ENCODE peak calls at places on chromosome 2, in nine cellular contexts. P is AG09319, K is Calu3, O is endothelial cell, M is K562, R is pancreas, X is mesothelial cell of epicardium, U is lower leg skin, Q is coronary artery. Z is an unnamed sample.

GRCh38 chr2:232396683-232397082 is 10.0 kb upstream of the ALPG start:
- DNase-seq in P (no peak), K (no peak), O (no peak), M (no peak), R (no peak), X (no peak), U (no peak), Q (no peak), Z (no peak)

GRCh38 chr2:224838335-224838734 is 122.2 kb upstream of the CCDC195 start:
- DNase-seq in P (no peak), K (no peak), O (no peak), M (no peak), R (no peak), X (no peak), U (no peak), Q (no peak), Z (no peak)

GRCh38 chr2:11899264-11899818 is 152.9 kb downstream of the LPIN1 start:
- DNase-seq in P (no peak), K (no peak), O (no peak), M (peak; percentile 15), R (no peak), X (no peak), U (no peak), Q (peak; percentile 36), Z (no peak)

GRCh38 chr2:234156326-234156725 is 105.8 kb downstream of the SPP2 start:
- DNase-seq in P (no peak), K (no peak), O (no peak), M (no peak), R (no peak), X (no peak), U (no peak), Q (no peak), Z (no peak)

GRCh38 chr2:10122500-10123280 is at the start of gene RRM2:
- DNase-seq in P (peak; percentile 65), K (peak; percentile 96), O (peak; percentile 92), M (peak; percentile 98), R (peak; percentile 96), X (peak; percentile 93), U (peak; percentile 98), Q (peak; percentile 90), Z (peak; percentile 97)

GRCh38 chr2:129180124-129180716 is 799.2 kb upstream of the RAB6C start:
- DNase-seq in P (no peak), K (no peak), O (no peak), M (no peak), R (no peak), X (no peak), U (no peak), Q (no peak), Z (no peak)

GRCh38 chr2:147002256-147002655 is 842.6 kb upstream of the ACVR2A start:
- DNase-seq in P (no peak), K (no peak), O (no peak), M (no peak), R (no peak), X (no peak), U (no peak), Q (no peak), Z (no peak)

GRCh38 chr2:10124538-10125045 is 2.1 kb downstream of the RRM2 start:
- DNase-seq in P (peak; percentile 43), K (peak; percentile 58), O (peak; percentile 51), M (no peak), R (no peak), X (no peak), U (no peak), Q (no peak), Z (peak; percentile 59)

DNA sequence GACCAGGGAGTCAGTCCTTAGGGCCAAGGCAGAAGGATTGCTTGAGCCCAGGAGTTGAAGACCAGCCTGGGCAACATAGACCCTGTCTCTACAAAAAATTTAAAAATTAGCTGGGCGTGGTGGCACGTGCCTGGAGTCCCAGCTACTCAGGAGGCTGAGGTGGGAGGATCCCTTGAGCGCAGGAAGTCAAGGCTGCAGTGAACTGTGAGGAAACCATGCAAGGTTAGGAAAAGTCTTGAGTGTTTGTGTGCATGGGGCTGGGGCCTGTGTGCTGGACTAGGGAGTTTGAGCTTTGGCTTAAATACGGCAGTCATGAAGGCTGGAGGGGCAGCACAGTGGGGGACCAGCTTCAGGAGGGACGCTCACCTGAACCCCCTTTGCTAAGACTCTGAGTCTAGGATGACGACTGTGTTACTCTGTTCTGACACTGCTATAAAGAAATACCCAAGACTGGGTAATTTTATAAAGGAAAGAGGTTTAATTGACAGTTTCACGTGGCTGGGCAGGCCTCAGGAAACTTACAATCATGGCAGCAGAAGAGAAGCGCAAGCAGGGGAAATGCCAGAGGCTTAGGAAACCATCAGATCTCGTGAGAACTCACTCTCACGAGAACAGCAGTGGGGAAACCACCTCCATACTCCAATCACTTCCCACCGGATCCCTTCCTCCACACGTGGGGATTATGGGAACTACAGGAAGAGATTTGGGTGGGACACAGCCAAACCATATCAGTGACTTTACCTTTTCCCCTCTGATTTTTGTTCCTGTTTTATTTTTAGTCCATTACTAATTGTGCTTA is 39.4 kb downstream of the GORASP2 start:
- DNase-seq in P (no peak), K (no peak), O (no peak), M (no peak), R (no peak), X (no peak), U (no peak), Q (no peak), Z (no peak)
- TF ChIP-seq CTCF in P (no peak), K (no peak), O (no peak), M (no peak), R (no peak), X (no peak), U (no peak), Q (no peak), Z (no peak)

GRCh38 chr2:239768907-239769573 is 256.1 kb downstream of the NDUFA10 start:
- DNase-seq in P (no peak), K (no peak), O (no peak), M (no peak), R (no peak), X (no peak), U (no peak), Q (no peak), Z (no peak)

GRCh38 chr2:239768031-239768800 is 256.9 kb downstream of the NDUFA10 start:
- DNase-seq in P (no peak), K (no peak), O (no peak), M (no peak), R (no peak), X (no peak), U (no peak), Q (no peak), Z (no peak)

GRCh38 chr2:239769574-239770145 is 255.5 kb downstream of the NDUFA10 start:
- DNase-seq in P (no peak), K (no peak), O (no peak), M (no peak), R (peak; percentile 32), X (no peak), U (no peak), Q (no peak), Z (no peak)

GRCh38 chr2:239772721-239773120 is 252.4 kb downstream of the NDUFA10 start:
- DNase-seq in P (no peak), K (no peak), O (no peak), M (no peak), R (no peak), X (no peak), U (peak; percentile 28), Q (peak; percentile 50), Z (no peak)

DNA sequence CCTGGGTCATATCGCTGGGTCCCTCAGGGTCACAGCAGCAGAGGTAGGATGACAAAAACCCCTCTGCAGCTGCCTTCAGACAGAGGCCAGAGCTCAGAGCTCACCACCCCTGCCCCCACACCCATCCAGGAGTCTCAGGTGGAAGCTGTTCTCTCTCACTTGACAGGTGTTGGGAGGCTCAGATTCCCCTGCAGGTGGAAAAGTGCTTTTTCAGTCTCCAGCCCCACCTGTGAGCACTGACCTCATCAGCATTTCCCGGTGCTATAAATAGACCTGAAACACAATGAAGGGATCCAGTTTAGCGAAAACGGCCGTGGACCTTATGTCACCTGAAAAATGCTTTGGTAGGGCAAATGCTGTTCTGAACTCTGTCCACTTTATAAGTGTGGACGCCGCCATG is 254.9 kb downstream of the NDUFA10 start:
- DNase-seq in P (no peak), K (no peak), O (no peak), M (no peak), R (no peak), X (no peak), U (no peak), Q (no peak), Z (no peak)
- TF ChIP-seq CTCF in P (no peak), K (no peak), O (no peak), M (no peak), R (no peak), X (no peak), U (no peak), Q (no peak), Z (no peak)

DNA sequence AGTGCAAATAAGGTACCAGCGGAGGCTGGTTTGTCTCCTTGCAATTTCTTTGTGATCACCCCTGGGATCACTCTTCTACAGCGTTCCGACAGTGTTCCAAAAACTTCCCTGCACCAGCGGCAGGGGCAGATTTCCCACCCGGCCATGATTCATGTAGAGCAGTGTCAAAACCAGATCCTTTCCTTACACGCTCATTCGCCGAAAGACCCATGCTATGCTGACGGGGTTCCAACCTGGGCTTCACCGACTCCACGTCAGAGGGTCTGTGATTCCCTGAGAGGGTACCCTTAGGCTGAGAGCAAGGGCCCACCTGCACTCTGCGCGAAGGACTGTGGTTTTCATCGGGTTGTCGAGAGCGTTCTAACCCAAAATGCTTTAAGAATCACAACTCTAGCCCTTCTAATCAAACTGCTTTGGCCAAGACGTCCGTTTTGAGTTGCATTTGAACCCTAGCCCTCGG is 379 bp upstream of the TTC27 start:
- DNase-seq in P (no peak), K (no peak), O (peak; percentile 47), M (no peak), R (no peak), X (no peak), U (no peak), Q (peak; percentile 78), Z (no peak)
- TF ChIP-seq CTCF in P (peak; percentile 26), K (no peak), O (no peak), M (no peak), R (no peak), X (no peak), U (no peak), Q (no peak), Z (no peak)

GRCh38 chr2:109348645-109349554 is 219.9 kb downstream of the SH3RF3 start:
- DNase-seq in P (no peak), K (no peak), O (no peak), M (no peak), R (no peak), X (no peak), U (peak; percentile 74), Q (peak; percentile 57), Z (no peak)

GRCh38 chr2:109348190-109348589 is 219.2 kb downstream of the SH3RF3 start:
- DNase-seq in P (no peak), K (no peak), O (no peak), M (no peak), R (no peak), X (no peak), U (peak; percentile 40), Q (no peak), Z (no peak)

GRCh38 chr2:109350526-109350925 is 221.5 kb downstream of the SH3RF3 start:
- DNase-seq in P (no peak), K (no peak), O (no peak), M (no peak), R (no peak), X (no peak), U (peak; percentile 46), Q (peak; percentile 73), Z (no peak)

GRCh38 chr2:109351164-109351756 is 222.3 kb downstream of the SH3RF3 start:
- DNase-seq in P (peak; percentile 40), K (no peak), O (no peak), M (no peak), R (peak; percentile 76), X (no peak), U (peak; percentile 92), Q (peak; percentile 58), Z (no peak)

DNA sequence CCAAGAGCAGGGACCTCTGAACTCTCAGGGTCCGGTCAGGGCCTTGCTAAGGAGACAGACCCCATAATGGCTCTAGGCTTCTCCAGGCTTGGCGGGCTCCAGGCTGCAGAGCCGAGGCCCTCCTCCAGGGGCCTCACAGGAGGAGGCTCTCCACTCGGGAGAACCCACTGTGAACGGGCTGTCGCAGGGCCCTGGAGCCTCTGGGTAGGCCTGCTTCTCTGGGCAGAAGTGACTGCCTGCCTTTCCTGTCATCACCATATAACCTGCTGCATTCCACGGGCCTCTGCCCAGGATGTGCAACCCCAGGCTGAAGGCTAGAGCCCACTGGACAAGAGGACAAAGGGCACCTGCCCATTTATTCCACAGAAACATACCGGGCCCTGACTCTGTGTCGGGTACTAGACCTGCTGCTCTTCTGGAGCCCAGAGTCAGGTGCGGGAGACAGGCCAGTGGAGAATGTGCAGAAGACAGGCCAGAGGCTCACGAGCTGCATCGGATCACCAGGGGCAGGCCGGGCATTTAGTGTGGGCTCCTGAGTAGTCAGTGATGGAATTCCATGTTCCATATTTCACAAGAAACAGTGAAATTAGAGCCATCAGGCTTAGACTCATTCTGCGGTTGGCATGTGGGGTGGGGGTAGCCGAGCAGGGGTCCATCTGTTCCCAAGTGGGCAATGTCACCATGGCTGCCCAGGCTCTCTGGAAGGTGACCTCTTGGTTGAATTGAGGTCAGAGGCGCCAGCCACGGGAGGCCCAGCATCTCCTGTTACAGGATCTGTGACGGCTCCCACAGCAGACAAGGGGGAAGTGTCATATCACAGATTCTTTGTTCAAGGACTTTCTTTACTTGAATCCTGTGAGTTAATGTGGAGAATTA is 220.8 kb downstream of the SH3RF3 start:
- DNase-seq in P (no peak), K (no peak), O (peak; percentile 22), M (no peak), R (peak; percentile 45), X (no peak), U (peak; percentile 78), Q (peak; percentile 64), Z (no peak)
- TF ChIP-seq CTCF in P (no peak), K (no peak), O (peak; percentile 39), M (peak; percentile 16), R (no peak), X (no peak), U (no peak), Q (no peak), Z (no peak)

Z was measured in GM20000.